ENCODE peak calls at places on chromosomes 2 and 18, in eight cellular contexts. C is PC-3, X is hepatocyte, M is neural progenitor cell, J is GM23248, Q is OCI-LY7, O is SK-N-SH, N is HCT116. D is an unnamed sample.

GRCh38 chr2:71313-72035 is 25.2 kb upstream of the FAM110C start:
- DNase-seq in Q (no peak), N (peak), C (peak), O (no peak), X (no peak), M (no peak), J (no peak), D (no peak)

GRCh38 chr2:10254373-10255188 is 48.1 kb upstream of the HPCAL1 start:
- DNase-seq in N (no peak), Q (no peak), J (peak), M (no peak), O (peak), X (no peak), C (peak), D (no peak)

GRCh38 chr2:166628478-166629136 is 134.6 kb upstream of the SCN7A start:
- DNase-seq in X (no peak), C (peak), O (no peak), N (no peak), Q (no peak), M (no peak), J (no peak), D (peak)

GRCh38 chr2:36339819-36340218 is 15.8 kb upstream of the CRIM1 start:
- DNase-seq in X (no peak), N (no peak), Q (no peak), O (no peak), M (no peak), J (peak), C (no peak), D (no peak)

GRCh38 chr18:40851014-40851429 is 1104.0 kb upstream of the PIK3C3 start:
- DNase-seq in Q (no peak), X (peak), N (no peak), M (no peak), C (peak), O (no peak), J (peak), D (no peak)

GRCh38 chr2:100940766-100941645 is 61.1 kb upstream of the RPL31 start:
- DNase-seq in Q (no peak), X (no peak), M (no peak), C (no peak), N (no peak), O (no peak), J (no peak), D (no peak)

GRCh38 chr18:73366713-73367112 is 498.9 kb upstream of the NETO1 start:
- DNase-seq in J (peak), C (no peak), M (no peak), Q (no peak), N (no peak), O (no peak), X (no peak), D (no peak)

GRCh38 chr18:34153711-34154110 is 71.0 kb downstream of the NOL4 start:
- DNase-seq in N (no peak), X (no peak), O (peak), M (no peak), Q (peak), J (peak), C (peak), D (no peak)

GRCh38 chr18:45339819-45340550 is 275.3 kb upstream of the SLC14A2 start:
- DNase-seq in J (no peak), N (no peak), X (no peak), M (no peak), C (peak), O (no peak), Q (no peak), D (no peak)

GRCh38 chr2:127388423-127389164 is 819 bp upstream of the MAP3K2 start:
- DNase-seq in X (peak), O (no peak), Q (peak), M (peak), J (peak), N (no peak), C (peak), D (peak)

GRCh38 chr18:6294119-6294784 is 120.5 kb downstream of the L3MBTL4 start:
- DNase-seq in Q (no peak), N (no peak), J (no peak), M (no peak), C (no peak), O (no peak), X (no peak), D (no peak)

GRCh38 chr2:90069290-90069894 is 1377.9 kb downstream of the RPIA start:
- DNase-seq in O (peak), X (no peak), C (peak), J (peak), N (no peak), Q (peak), M (no peak), D (peak)

GRCh38 chr2:54871457-54872103 is 148.1 kb downstream of the EML6 start:
- DNase-seq in C (peak), J (peak), Q (no peak), X (no peak), O (no peak), M (no peak), N (no peak), D (no peak)

GRCh38 chr2:61855178-61855523 is 1.3 kb upstream of the FAM161A start:
- DNase-seq in O (no peak), J (no peak), C (peak), X (peak), N (no peak), M (peak), Q (no peak), D (no peak)

GRCh38 chr2:46893231-46893943 is 22.2 kb downstream of the MCFD2 start:
- DNase-seq in X (no peak), M (no peak), O (no peak), J (peak), C (peak), Q (no peak), N (no peak), D (no peak)

GRCh38 chr2:174004900-174005605 is 39.9 kb upstream of the SP3 start:
- DNase-seq in J (peak), X (peak), C (peak), M (no peak), O (no peak), N (no peak), Q (no peak), D (no peak)

GRCh38 chr18:49926076-49926745 is 112.9 kb upstream of the ACAA2 start:
- DNase-seq in N (no peak), X (no peak), C (no peak), M (no peak), O (no peak), J (no peak), Q (no peak), D (no peak)

GRCh38 chr2:2899826-2900225 is 477.8 kb downstream of the EIPR1 start:
- DNase-seq in Q (no peak), N (no peak), X (no peak), M (no peak), O (peak), J (no peak), C (no peak), D (no peak)

GRCh38 chr2:156319811-156320490 is 12.6 kb downstream of the NR4A2 start:
- DNase-seq in Q (no peak), C (no peak), O (peak), M (peak), J (peak), N (no peak), X (peak), D (peak)

GRCh38 chr2:60456115-60456770 is 97.2 kb downstream of the BCL11A start:
- DNase-seq in Q (no peak), X (no peak), C (no peak), O (no peak), M (no peak), J (no peak), N (no peak), D (peak)

GRCh38 chr2:20916604-20917286 is 93.8 kb upstream of the LDAH start:
- DNase-seq in O (peak), Q (no peak), N (no peak), X (peak), J (peak), M (no peak), C (no peak), D (peak)

GRCh38 chr2:1769703-1770422 is 25.5 kb upstream of the PXDN start:
- DNase-seq in X (peak), Q (peak), N (peak), O (peak), M (peak), C (peak), J (peak), D (peak)

GRCh38 chr2:129337076-129337475 is 642.4 kb upstream of the RAB6C start:
- DNase-seq in Q (no peak), M (no peak), C (no peak), N (no peak), O (no peak), X (no peak), J (no peak), D (no peak)

GRCh38 chr18:7566587-7567486 is at the start of gene PTPRM:
- DNase-seq in J (peak), Q (no peak), M (peak), N (peak), O (peak), C (peak), X (peak), D (peak)

GRCh38 chr18:33010149-33010548 is 237.3 kb upstream of the KLHL14 start:
- DNase-seq in O (no peak), Q (no peak), N (no peak), M (no peak), J (no peak), C (no peak), X (no peak), D (peak)

GRCh38 chr2:205725059-205725458 is 42.8 kb downstream of the NRP2 start:
- DNase-seq in X (no peak), N (no peak), C (no peak), O (no peak), M (no peak), J (no peak), Q (no peak), D (no peak)

DNA sequence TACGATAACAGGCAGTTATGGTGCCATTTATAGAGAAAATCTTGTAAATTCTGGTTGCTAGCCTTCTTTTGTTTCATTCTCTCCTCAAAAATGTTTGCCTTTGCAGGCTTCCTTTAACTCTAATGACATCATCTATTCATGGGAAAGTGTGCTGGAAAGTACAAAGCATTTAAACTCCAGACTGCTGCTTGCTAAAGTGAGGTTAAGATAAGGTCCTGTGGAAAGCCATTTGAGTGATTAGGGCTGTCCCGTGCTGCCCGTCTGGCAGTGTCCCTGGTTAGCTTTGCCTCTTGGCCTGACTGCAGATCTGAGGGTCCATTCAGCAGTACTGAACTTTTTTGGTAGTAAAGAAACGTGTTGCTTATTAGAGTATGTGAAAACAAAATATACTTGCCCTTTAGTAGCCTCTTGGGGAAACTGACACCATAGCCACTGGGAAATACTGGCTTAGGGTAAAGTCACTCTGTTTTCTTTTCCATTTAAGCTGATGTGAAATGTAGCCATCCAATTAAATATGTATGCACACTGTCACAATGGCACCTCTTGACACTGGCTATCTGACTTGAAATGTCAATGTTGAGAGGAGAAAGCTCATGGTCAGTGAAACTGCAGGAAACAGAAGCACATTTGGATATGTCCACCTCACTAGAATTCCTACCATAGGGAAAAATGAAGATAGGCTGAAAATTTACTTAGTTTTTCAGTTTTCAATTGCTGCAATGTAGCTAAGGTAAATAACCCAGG is 321.5 kb downstream of the SLC8A1 start:
- DNase-seq in X (peak), O (peak), M (no peak), C (no peak), Q (no peak), N (no peak), J (peak), D (no peak)
- H2AFZ ChIP-seq in X (no peak), O (peak), M (no peak), C (no peak), Q (no peak), N (no peak), J (no peak), D (no peak)

GRCh38 chr2:242085941-242086621 is 216.6 kb downstream of the RTP5 start:
- DNase-seq in X (no peak), Q (peak), M (no peak), O (no peak), N (no peak), J (peak), C (peak), D (no peak)
- TF ChIP-seq EZH2phosphoT487 in X (no peak), Q (no peak), M (no peak), O (no peak), N (no peak), J (no peak), C (no peak), D (no peak)

DNA sequence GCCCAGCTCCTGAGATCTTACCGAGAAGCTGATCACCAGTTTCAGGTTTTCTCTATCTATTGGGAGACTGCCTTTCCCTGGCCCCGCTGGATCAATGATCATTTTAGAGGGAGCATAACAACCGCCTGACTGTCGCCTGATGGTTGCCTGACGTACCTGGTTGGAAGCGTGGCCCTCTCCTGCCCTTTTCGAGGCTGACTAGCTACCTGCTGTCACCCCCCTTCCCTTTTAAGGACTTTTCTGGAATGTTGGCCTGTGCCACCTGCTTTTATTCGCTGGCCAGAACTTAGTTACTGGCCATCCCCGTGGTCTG is 562 bp upstream of the MFSD2B start:
- DNase-seq in Q (no peak), X (no peak), M (no peak), J (no peak), C (no peak), O (no peak), N (no peak), D (no peak)
- H2AFZ ChIP-seq in Q (no peak), X (no peak), M (peak), J (peak), C (no peak), O (no peak), N (no peak), D (peak)

GRCh38 chr2:73324126-73324525 is 30.8 kb upstream of the EGR4 start:
- DNase-seq in O (no peak), C (no peak), M (no peak), N (no peak), X (no peak), J (no peak), Q (no peak), D (no peak)
- TF ChIP-seq EZH2phosphoT487 in O (no peak), C (no peak), M (no peak), N (no peak), X (no peak), J (no peak), Q (no peak), D (no peak)

D was measured in GM23338.